ENCODE peak calls at places on chromosomes 5 and 9, in seven cellular contexts. One of them, this sample, is unnamed.

GRCh38 chr5:402615-403359 is 40.2 kb upstream of the EXOC3 start:
- DNase-seq in neural progenitor cell: no peak
- DNase-seq in dorsolateral prefrontal cortex: no peak
- DNase-seq in astrocyte: peak; percentile 45
- DNase-seq in PC-3: peak; percentile 43
- DNase-seq in mammary epithelial cell: no peak
- DNase-seq in cardiac fibroblast: no peak
- DNase-seq in this sample: no peak

GRCh38 chr9:115845648-115846312 is 307.8 kb upstream of the PAPPA start:
- DNase-seq in astrocyte: peak; percentile 63
- DNase-seq in dorsolateral prefrontal cortex: no peak
- DNase-seq in PC-3: peak; percentile 65
- DNase-seq in mammary epithelial cell: peak; percentile 90
- DNase-seq in cardiac fibroblast: peak; percentile 29
- DNase-seq in neural progenitor cell: no peak
- DNase-seq in this sample: peak; percentile 53

GRCh38 chr5:179550511-179551342 is at the start of gene RUFY1:
- DNase-seq in neural progenitor cell: peak; percentile 84
- DNase-seq in cardiac fibroblast: peak; percentile 84
- DNase-seq in dorsolateral prefrontal cortex: peak; percentile 68
- DNase-seq in astrocyte: peak; percentile 49
- DNase-seq in mammary epithelial cell: peak; percentile 78
- DNase-seq in PC-3: peak; percentile 67
- DNase-seq in this sample: peak; percentile 78

GRCh38 chr9:135062254-135062653 is 25.2 kb upstream of the OLFM1 start:
- DNase-seq in mammary epithelial cell: no peak
- DNase-seq in dorsolateral prefrontal cortex: no peak
- DNase-seq in neural progenitor cell: no peak
- DNase-seq in cardiac fibroblast: no peak
- DNase-seq in astrocyte: no peak
- DNase-seq in PC-3: no peak
- DNase-seq in this sample: no peak

GRCh38 chr9:126734877-126735276 is 70.0 kb upstream of the ZBTB43 start:
- DNase-seq in PC-3: no peak
- DNase-seq in dorsolateral prefrontal cortex: no peak
- DNase-seq in mammary epithelial cell: no peak
- DNase-seq in cardiac fibroblast: no peak
- DNase-seq in neural progenitor cell: no peak
- DNase-seq in astrocyte: no peak
- DNase-seq in this sample: no peak

GRCh38 chr5:72129730-72130129 is 22.5 kb downstream of the MAP1B start:
- DNase-seq in PC-3: no peak
- DNase-seq in dorsolateral prefrontal cortex: no peak
- DNase-seq in astrocyte: peak; percentile 55
- DNase-seq in neural progenitor cell: no peak
- DNase-seq in mammary epithelial cell: no peak
- DNase-seq in cardiac fibroblast: no peak
- DNase-seq in this sample: no peak

GRCh38 chr5:74490814-74491213 is 149.7 kb downstream of the ENC1 start:
- DNase-seq in cardiac fibroblast: no peak
- DNase-seq in mammary epithelial cell: no peak
- DNase-seq in dorsolateral prefrontal cortex: no peak
- DNase-seq in PC-3: no peak
- DNase-seq in neural progenitor cell: no peak
- DNase-seq in astrocyte: no peak
- DNase-seq in this sample: no peak

GRCh38 chr9:16671591-16672137 is 198.8 kb downstream of the BNC2 start:
- DNase-seq in cardiac fibroblast: peak; percentile 82
- DNase-seq in dorsolateral prefrontal cortex: no peak
- DNase-seq in neural progenitor cell: no peak
- DNase-seq in astrocyte: peak; percentile 83
- DNase-seq in mammary epithelial cell: peak; percentile 91
- DNase-seq in PC-3: peak; percentile 90
- DNase-seq in this sample: peak; percentile 67

GRCh38 chr5:116011046-116011445 is 21.2 kb upstream of the ARL14EPL start:
- DNase-seq in mammary epithelial cell: no peak
- DNase-seq in astrocyte: no peak
- DNase-seq in PC-3: no peak
- DNase-seq in neural progenitor cell: no peak
- DNase-seq in cardiac fibroblast: no peak
- DNase-seq in dorsolateral prefrontal cortex: no peak
- DNase-seq in this sample: no peak

GRCh38 chr9:33919276-33919897 is 102.4 kb downstream of the UBE2R2 start:
- DNase-seq in astrocyte: no peak
- DNase-seq in PC-3: no peak
- DNase-seq in cardiac fibroblast: no peak
- DNase-seq in dorsolateral prefrontal cortex: no peak
- DNase-seq in mammary epithelial cell: no peak
- DNase-seq in neural progenitor cell: no peak
- DNase-seq in this sample: no peak

GRCh38 chr5:127518319-127518621 is 830 bp downstream of the PRRC1 start:
- DNase-seq in mammary epithelial cell: peak; percentile 60
- DNase-seq in PC-3: peak; percentile 57
- DNase-seq in cardiac fibroblast: peak; percentile 72
- DNase-seq in neural progenitor cell: no peak
- DNase-seq in dorsolateral prefrontal cortex: no peak
- DNase-seq in astrocyte: peak; percentile 70
- DNase-seq in this sample: peak; percentile 70

GRCh38 chr5:180093651-180094382 is 22.3 kb upstream of the RNF130 start:
- DNase-seq in dorsolateral prefrontal cortex: no peak
- DNase-seq in neural progenitor cell: no peak
- DNase-seq in cardiac fibroblast: no peak
- DNase-seq in PC-3: no peak
- DNase-seq in mammary epithelial cell: no peak
- DNase-seq in astrocyte: no peak
- DNase-seq in this sample: no peak

GRCh38 chr5:39661026-39661779 is 236.4 kb upstream of the DAB2 start:
- DNase-seq in dorsolateral prefrontal cortex: no peak
- DNase-seq in neural progenitor cell: no peak
- DNase-seq in astrocyte: peak; percentile 17
- DNase-seq in mammary epithelial cell: peak; percentile 75
- DNase-seq in PC-3: peak; percentile 87
- DNase-seq in cardiac fibroblast: no peak
- DNase-seq in this sample: peak; percentile 60

GRCh38 chr5:16536246-16536645 is 70.6 kb upstream of the ZNF622 start:
- DNase-seq in astrocyte: peak; percentile 53
- DNase-seq in dorsolateral prefrontal cortex: no peak
- DNase-seq in neural progenitor cell: no peak
- DNase-seq in PC-3: peak; percentile 98
- DNase-seq in mammary epithelial cell: peak; percentile 45
- DNase-seq in cardiac fibroblast: no peak
- DNase-seq in this sample: peak; percentile 20

GRCh38 chr5:122030251-122030650 is 47.8 kb downstream of the LOX start:
- DNase-seq in PC-3: no peak
- DNase-seq in dorsolateral prefrontal cortex: no peak
- DNase-seq in mammary epithelial cell: no peak
- DNase-seq in cardiac fibroblast: peak; percentile 31
- DNase-seq in neural progenitor cell: peak; percentile 3
- DNase-seq in astrocyte: no peak
- DNase-seq in this sample: peak; percentile 23

GRCh38 chr5:97412959-97413358 is 229.9 kb upstream of the RIOK2 start:
- DNase-seq in neural progenitor cell: no peak
- DNase-seq in astrocyte: no peak
- DNase-seq in PC-3: no peak
- DNase-seq in mammary epithelial cell: no peak
- DNase-seq in dorsolateral prefrontal cortex: no peak
- DNase-seq in cardiac fibroblast: no peak
- DNase-seq in this sample: no peak

GRCh38 chr9:134769084-134769455 is 111.5 kb upstream of the FCN2 start:
- DNase-seq in cardiac fibroblast: no peak
- DNase-seq in mammary epithelial cell: no peak
- DNase-seq in dorsolateral prefrontal cortex: no peak
- DNase-seq in PC-3: no peak
- DNase-seq in neural progenitor cell: no peak
- DNase-seq in astrocyte: no peak
- DNase-seq in this sample: no peak

GRCh38 chr5:131536211-131536826 is 98.7 kb downstream of the RAPGEF6 start:
- DNase-seq in mammary epithelial cell: no peak
- DNase-seq in astrocyte: peak; percentile 66
- DNase-seq in dorsolateral prefrontal cortex: no peak
- DNase-seq in PC-3: no peak
- DNase-seq in neural progenitor cell: no peak
- DNase-seq in cardiac fibroblast: peak; percentile 31
- DNase-seq in this sample: peak; percentile 52

DNA sequence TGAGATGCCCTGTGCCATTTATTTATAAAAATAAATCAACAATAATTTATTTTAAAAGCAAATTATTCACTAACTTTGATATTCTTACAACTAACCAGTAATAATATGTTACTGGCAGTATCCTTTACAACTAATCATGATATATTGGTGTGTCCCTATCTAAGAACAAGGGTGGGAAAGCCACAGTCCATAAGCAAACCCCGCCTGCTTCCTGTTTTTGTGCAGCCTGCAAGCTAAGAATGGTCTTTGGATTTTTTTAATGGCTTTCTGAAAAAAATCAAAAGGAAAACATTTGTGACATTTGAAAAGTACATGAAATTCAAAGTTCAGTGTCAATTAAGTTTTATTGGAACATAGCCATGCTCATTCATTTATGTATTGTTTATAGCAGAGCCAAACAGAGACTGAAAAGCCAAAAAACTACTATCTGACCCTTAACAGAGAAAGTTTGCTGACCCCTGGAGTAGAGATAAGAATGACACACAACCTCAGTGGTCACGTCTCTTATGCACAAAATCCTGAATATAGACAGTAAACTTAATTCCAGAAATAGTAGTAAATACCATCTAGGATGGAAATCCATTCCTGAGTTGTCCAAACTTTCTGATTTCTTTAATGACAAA is 12.8 kb upstream of the TMEM245 start:
- DNase-seq in cardiac fibroblast: no peak
- DNase-seq in astrocyte: no peak
- DNase-seq in dorsolateral prefrontal cortex: no peak
- DNase-seq in PC-3: no peak
- DNase-seq in neural progenitor cell: no peak
- DNase-seq in mammary epithelial cell: no peak
- DNase-seq in this sample: no peak
- TF ChIP-seq CTCF in cardiac fibroblast: no peak
- TF ChIP-seq CTCF in astrocyte: no peak
- TF ChIP-seq CTCF in dorsolateral prefrontal cortex: no peak
- TF ChIP-seq CTCF in PC-3: no peak
- TF ChIP-seq CTCF in neural progenitor cell: peak; percentile 5
- TF ChIP-seq CTCF in mammary epithelial cell: no peak
- TF ChIP-seq CTCF in this sample: no peak

DNA sequence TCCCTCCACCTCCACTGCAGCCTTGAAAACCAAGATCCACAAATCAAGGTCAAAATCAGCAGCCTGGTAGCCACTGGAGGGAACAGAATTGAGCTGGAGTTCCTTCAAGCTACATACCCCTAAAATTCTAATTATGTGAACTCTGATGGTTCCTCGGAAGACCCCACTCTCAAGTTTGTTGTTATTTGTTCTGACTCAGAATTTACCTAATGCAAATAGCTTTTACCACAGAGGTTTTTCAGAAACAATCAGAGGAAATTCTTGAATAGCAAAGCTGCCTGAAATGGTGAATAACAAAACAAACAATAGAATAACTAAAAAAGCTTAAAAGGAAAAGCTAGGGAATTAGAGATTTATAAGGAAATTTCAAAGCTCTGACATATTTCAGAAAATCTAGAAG is 220.0 kb downstream of the CDH18 start:
- DNase-seq in PC-3: peak; percentile 37
- DNase-seq in neural progenitor cell: no peak
- DNase-seq in astrocyte: no peak
- DNase-seq in mammary epithelial cell: no peak
- DNase-seq in dorsolateral prefrontal cortex: no peak
- DNase-seq in cardiac fibroblast: no peak
- DNase-seq in this sample: peak; percentile 21
- H3K4me3 ChIP-seq in PC-3: no peak overlapping the region
- H3K4me3 ChIP-seq in neural progenitor cell: no peak overlapping the region
- H3K4me3 ChIP-seq in astrocyte: no peak overlapping the region
- H3K4me3 ChIP-seq in mammary epithelial cell: no peak overlapping the region
- H3K4me3 ChIP-seq in dorsolateral prefrontal cortex: no peak overlapping the region
- H3K4me3 ChIP-seq in cardiac fibroblast: no peak overlapping the region
- H3K4me3 ChIP-seq in this sample: no peak overlapping the region

GRCh38 chr5:32272746-32273145 is 40.0 kb downstream of the MTMR12 start:
- DNase-seq in mammary epithelial cell: no peak
- DNase-seq in neural progenitor cell: no peak
- DNase-seq in astrocyte: no peak
- DNase-seq in cardiac fibroblast: no peak
- DNase-seq in PC-3: no peak
- DNase-seq in dorsolateral prefrontal cortex: no peak
- DNase-seq in this sample: no peak
- TF ChIP-seq CTCF in mammary epithelial cell: no peak
- TF ChIP-seq CTCF in neural progenitor cell: no peak
- TF ChIP-seq CTCF in astrocyte: no peak
- TF ChIP-seq CTCF in cardiac fibroblast: no peak
- TF ChIP-seq CTCF in PC-3: no peak
- TF ChIP-seq CTCF in dorsolateral prefrontal cortex: no peak
- TF ChIP-seq CTCF in this sample: no peak

GRCh38 chr5:138753794-138754698 is 821 bp downstream of the CTNNA1 start:
- DNase-seq in astrocyte: peak; percentile 86
- DNase-seq in mammary epithelial cell: peak; percentile 73
- DNase-seq in dorsolateral prefrontal cortex: peak; percentile 66
- DNase-seq in cardiac fibroblast: peak; percentile 96
- DNase-seq in neural progenitor cell: peak; percentile 81
- DNase-seq in PC-3: peak; percentile 78
- DNase-seq in this sample: peak; percentile 95

GRCh38 chr5:138757061-138757776 is 4.0 kb downstream of the CTNNA1 start:
- DNase-seq in mammary epithelial cell: no peak
- DNase-seq in dorsolateral prefrontal cortex: no peak
- DNase-seq in cardiac fibroblast: no peak
- DNase-seq in neural progenitor cell: no peak
- DNase-seq in PC-3: no peak
- DNase-seq in astrocyte: no peak
- DNase-seq in this sample: no peak

GRCh38 chr5:138752951-138753793 is at the start of gene CTNNA1:
- DNase-seq in astrocyte: peak; percentile 45
- DNase-seq in PC-3: peak; percentile 68
- DNase-seq in cardiac fibroblast: peak; percentile 78
- DNase-seq in neural progenitor cell: peak; percentile 92
- DNase-seq in dorsolateral prefrontal cortex: peak; percentile 32
- DNase-seq in mammary epithelial cell: peak; percentile 83
- DNase-seq in this sample: peak; percentile 68

GRCh38 chr5:138754699-138755057 is 1.5 kb downstream of the CTNNA1 start:
- DNase-seq in mammary epithelial cell: peak; percentile 35
- DNase-seq in cardiac fibroblast: no peak
- DNase-seq in astrocyte: peak; percentile 56
- DNase-seq in PC-3: peak; percentile 71
- DNase-seq in neural progenitor cell: no peak
- DNase-seq in dorsolateral prefrontal cortex: no peak
- DNase-seq in this sample: no peak

DNA sequence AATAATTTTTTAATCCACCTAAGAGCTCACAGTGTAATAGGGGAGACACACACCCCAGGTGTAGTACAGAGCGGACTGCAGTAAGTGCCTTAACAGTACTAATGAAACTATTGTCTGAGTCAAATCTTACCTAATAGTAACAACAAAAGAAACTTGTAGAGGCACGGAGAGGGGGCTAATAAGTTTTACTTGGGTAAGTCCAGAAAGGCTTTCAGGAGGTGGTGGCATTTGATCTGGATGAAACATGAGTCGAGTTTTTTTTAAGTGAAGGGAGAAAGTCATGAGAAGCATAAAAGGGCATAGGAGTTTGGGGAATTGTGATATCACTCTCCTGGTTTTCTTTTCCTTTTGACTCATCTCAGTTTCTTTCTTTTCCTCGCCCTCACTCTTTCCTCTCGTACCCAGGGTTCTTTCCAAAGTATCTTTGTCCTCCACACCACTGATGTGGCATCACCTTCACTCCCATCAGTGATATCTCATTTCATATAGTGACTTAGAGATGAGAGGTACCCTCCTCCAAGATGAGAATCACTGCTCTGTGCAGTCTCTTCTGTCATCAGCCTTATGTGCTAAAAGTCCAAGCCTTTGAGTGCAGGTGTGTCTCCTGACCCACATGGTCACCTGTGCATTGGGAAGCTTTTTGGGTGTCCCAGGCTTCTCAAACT is 2.0 kb downstream of the CTNNA1 start:
- DNase-seq in cardiac fibroblast: no peak
- DNase-seq in mammary epithelial cell: peak; percentile 6
- DNase-seq in dorsolateral prefrontal cortex: no peak
- DNase-seq in astrocyte: no peak
- DNase-seq in neural progenitor cell: no peak
- DNase-seq in PC-3: no peak
- DNase-seq in this sample: no peak
- H3K4me3 ChIP-seq in cardiac fibroblast: no peak overlapping the region
- H3K4me3 ChIP-seq in mammary epithelial cell: peak overlapping the region; percentile 94
- H3K4me3 ChIP-seq in dorsolateral prefrontal cortex: no peak overlapping the region
- H3K4me3 ChIP-seq in astrocyte: peak overlapping the region; percentile 88
- H3K4me3 ChIP-seq in neural progenitor cell: peak overlapping the region; percentile 72
- H3K4me3 ChIP-seq in PC-3: peak overlapping the region; percentile 97
- H3K4me3 ChIP-seq in this sample: peak overlapping the region; percentile 92

This sample was measured in fibroblast of pulmonary artery.